ENCODE peak calls at places on chromosomes 3 and 15, in four cellular contexts. O is transverse colon; S is naive thymus-derived CD4-positive, alpha-beta T cell; I is K562. Q is an unnamed sample.

GRCh38 chr3:195250473-195251251 is 20.3 kb downstream of the XXYLT1 start:
- DNase-seq in I (no peak), S (no peak), O (no peak), Q (no peak)

GRCh38 chr3:189270248-189270832 is 98.6 kb downstream of the TPRG1 start:
- DNase-seq in S (peak; percentile 27), O (peak; percentile 78), I (no peak), Q (no peak)

GRCh38 chr3:50123394-50124361 is 31.4 kb upstream of the SEMA3F start:
- DNase-seq in I (no peak), O (no peak), S (no peak), Q (no peak)

GRCh38 chr15:95825672-95826387 is 504.7 kb upstream of the NR2F2 start:
- DNase-seq in I (no peak), S (no peak), O (no peak), Q (no peak)

GRCh38 chr3:57727096-57727495 is 29.0 kb upstream of the SLMAP start:
- DNase-seq in I (no peak), O (no peak), S (no peak), Q (no peak)

GRCh38 chr3:169094204-169094603 is 569.3 kb downstream of the MECOM start:
- DNase-seq in S (no peak), I (no peak), O (no peak), Q (no peak)

GRCh38 chr3:151265866-151266265 is 12.5 kb downstream of the P2RY14 start:
- DNase-seq in O (peak; percentile 53), S (no peak), I (no peak), Q (no peak)

GRCh38 chr3:187777331-187778046 is 32.2 kb upstream of the BCL6 start:
- DNase-seq in I (no peak), S (peak; percentile 14), O (no peak), Q (peak; percentile 26)

GRCh38 chr3:113304102-113304501 is 92.7 kb downstream of the BOC start:
- DNase-seq in I (no peak), O (no peak), S (no peak), Q (no peak)

GRCh38 chr3:79329154-79329553 is 438.6 kb downstream of the ROBO1 start:
- DNase-seq in S (no peak), O (no peak), I (no peak), Q (no peak)

GRCh38 chr15:69380100-69380725 is 33.9 kb upstream of the KIF23 start:
- DNase-seq in O (no peak), I (peak; percentile 39), S (no peak), Q (no peak)

GRCh38 chr15:58010983-58011382 is 54.5 kb downstream of the ALDH1A2 start:
- DNase-seq in S (no peak), I (no peak), O (no peak), Q (no peak)

GRCh38 chr3:71395470-71395869 is 188.1 kb downstream of the FOXP1 start:
- DNase-seq in I (no peak), S (no peak), O (no peak), Q (no peak)

GRCh38 chr3:159637895-159638542 is 350.6 kb upstream of the IL12A start:
- DNase-seq in O (no peak), S (no peak), I (no peak), Q (no peak)

GRCh38 chr3:120353463-120353862 is 4.3 kb upstream of the LRRC58 start:
- DNase-seq in I (no peak), S (no peak), O (no peak), Q (no peak)

GRCh38 chr15:81120069-81120468 is 14.0 kb upstream of the CFAP161 start:
- DNase-seq in I (no peak), S (no peak), O (no peak), Q (no peak)

GRCh38 chr3:107367353-107367752 is 9.9 kb upstream of the CCDC54 start:
- DNase-seq in O (no peak), S (no peak), I (peak; percentile 54), Q (no peak)

GRCh38 chr3:12353796-12354505 is 65.1 kb downstream of the PPARG start:
- DNase-seq in O (no peak), I (no peak), S (no peak), Q (no peak)

GRCh38 chr3:59862686-59863085 is 812.9 kb upstream of the CFAP20DC start:
- DNase-seq in S (no peak), I (peak; percentile 2), O (no peak), Q (no peak)

GRCh38 chr3:159762238-159762637 is 226.4 kb upstream of the IL12A start:
- DNase-seq in S (no peak), O (no peak), I (no peak), Q (no peak)

GRCh38 chr15:71634820-71635219 is 175.5 kb upstream of the NR2E3 start:
- DNase-seq in S (no peak), O (no peak), I (no peak), Q (no peak)

GRCh38 chr3:10196389-10197052 is 31.8 kb downstream of the IRAK2 start:
- DNase-seq in S (no peak), I (no peak), O (peak; percentile 33), Q (no peak)

GRCh38 chr3:161339517-161340500 is 31.5 kb downstream of the SPTSSB start:
- DNase-seq in I (no peak), O (no peak), S (no peak), Q (no peak)

GRCh38 chr3:17581421-17582080 is 160.9 kb downstream of the TBC1D5 start:
- DNase-seq in I (no peak), S (no peak), O (no peak), Q (no peak)

GRCh38 chr15:64158363-64159134 is 4.3 kb downstream of the PPIB start:
- DNase-seq in S (no peak), O (no peak), I (no peak), Q (no peak)
- H3K36me3 ChIP-seq in S (peaks cover 19% of the 10 kb centered on the region), O (no peaks in the 10 kb centered on the region), I (peaks cover 75% of the 10 kb centered on the region), Q (peaks cover 59% of the 10 kb centered on the region)

GRCh38 chr3:13372656-13373055 is 47.5 kb downstream of the NUP210 start:
- DNase-seq in O (no peak), I (no peak), S (no peak), Q (no peak)

GRCh38 chr3:13373975-13374586 is 46.0 kb downstream of the NUP210 start:
- DNase-seq in I (no peak), O (no peak), S (no peak), Q (no peak)

GRCh38 chr3:13371100-13372075 is 48.7 kb downstream of the NUP210 start:
- DNase-seq in O (no peak), S (no peak), I (no peak), Q (no peak)

GRCh38 chr3:13370609-13371008 is 49.5 kb downstream of the NUP210 start:
- DNase-seq in I (no peak), O (no peak), S (no peak), Q (no peak)

GRCh38 chr3:13372126-13372525 is 48.0 kb downstream of the NUP210 start:
- DNase-seq in S (no peak), O (no peak), I (no peak), Q (no peak)
- H3K36me3 ChIP-seq in S (peaks cover 20% of the 10 kb centered on the region), O (no peaks in the 10 kb centered on the region), I (peaks cover 94% of the 10 kb centered on the region), Q (peaks cover 94% of the 10 kb centered on the region)

DNA sequence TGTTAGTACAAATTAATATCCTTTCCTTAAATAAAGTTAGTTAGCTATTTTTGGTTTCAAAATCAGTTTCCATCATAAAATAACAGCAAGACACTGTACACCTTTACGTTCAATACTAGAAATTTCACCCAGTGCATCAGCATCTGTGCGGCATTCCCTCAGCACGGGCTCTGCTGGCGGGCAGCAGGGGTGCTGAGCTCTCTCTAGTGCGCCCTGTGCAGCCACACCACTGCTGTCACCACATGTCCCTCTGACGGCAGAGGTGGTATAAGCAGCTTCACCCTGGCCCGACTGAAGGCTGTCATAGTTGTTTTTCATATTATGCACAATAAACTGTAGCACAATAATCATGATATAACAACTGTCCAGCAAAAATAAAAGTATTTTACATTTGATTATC is 35.4 kb downstream of the FAN1 start:
- DNase-seq in O (no peak), S (no peak), I (no peak), Q (no peak)
- H3K36me3 ChIP-seq in O (no peaks in the 10 kb centered on the region), S (peaks cover 10% of the 10 kb centered on the region), I (peaks cover 78% of the 10 kb centered on the region), Q (peaks cover 67% of the 10 kb centered on the region)

GRCh38 chr3:66396888-66397287 is 103.9 kb downstream of the LRIG1 start:
- DNase-seq in O (no peak), S (no peak), I (no peak), Q (no peak)

GRCh38 chr3:66393486-66394260 is 107.1 kb downstream of the LRIG1 start:
- DNase-seq in S (peak; percentile 68), I (no peak), O (no peak), Q (peak; percentile 23)

GRCh38 chr3:66396161-66396760 is 104.6 kb downstream of the LRIG1 start:
- DNase-seq in I (no peak), S (no peak), O (no peak), Q (no peak)

GRCh38 chr3:66394261-66395249 is 106.3 kb downstream of the LRIG1 start:
- DNase-seq in S (no peak), I (no peak), O (no peak), Q (no peak)

GRCh38 chr3:66395635-66396034 is 105.2 kb downstream of the LRIG1 start:
- DNase-seq in S (no peak), O (no peak), I (no peak), Q (no peak)
- H3K36me3 ChIP-seq in S (no peaks in the 10 kb centered on the region), O (no peaks in the 10 kb centered on the region), I (no peaks in the 10 kb centered on the region), Q (peaks cover 37% of the 10 kb centered on the region)

GRCh38 chr15:45351229-45351628 is 27.1 kb downstream of the GATM start:
- DNase-seq in S (no peak), O (no peak), I (no peak), Q (no peak)
- H3K36me3 ChIP-seq in S (no peaks in the 10 kb centered on the region), O (no peaks in the 10 kb centered on the region), I (no peaks in the 10 kb centered on the region), Q (no peaks in the 10 kb centered on the region)

GRCh38 chr15:75416584-75416983 is 34.9 kb downstream of the SIN3A start:
- DNase-seq in I (no peak), O (no peak), S (no peak), Q (no peak)
- H3K36me3 ChIP-seq in I (peaks cover 68% of the 10 kb centered on the region), O (no peaks in the 10 kb centered on the region), S (peaks cover 19% of the 10 kb centered on the region), Q (peaks cover 31% of the 10 kb centered on the region)